ENCODE peak calls at places on chromosome 5, in eight cellular contexts. H is gastrocnemius medialis; C is mucosa of descending colon; A is GM13976; M is activated CD8-positive, alpha-beta T cell treated with anti-CD3 and anti-CD28 coated beads for 36 hours; B is fibroblast of mammary gland; R is left lung; X is activated B cell treated with CpG ODN at 0.5 μM for 24 hours. V is an unnamed sample.

GRCh38 chr5:123882305-123882704 is 370.3 kb downstream of the CSNK1G3 start:
- DNase-seq in H (no peak), C (no peak), A (no peak), M (no peak), B (no peak), R (no peak), X (no peak), V (no peak)

GRCh38 chr5:143922718-143923117 is 110.8 kb downstream of the HMHB1 start:
- DNase-seq in H (peak), C (no peak), A (no peak), M (no peak), B (peak), R (no peak), X (no peak), V (no peak)

GRCh38 chr5:132275367-132276220 is 18.1 kb downstream of the PDLIM4 start:
- DNase-seq in H (no peak), C (no peak), A (no peak), M (no peak), B (no peak), R (no peak), X (no peak), V (no peak)

GRCh38 chr5:137858954-137859353 is 8.7 kb upstream of the MYOT start:
- DNase-seq in H (no peak), C (no peak), A (no peak), M (no peak), B (no peak), R (no peak), X (no peak), V (no peak)

GRCh38 chr5:142529626-142530278 is 156.1 kb downstream of the FGF1 start:
- DNase-seq in H (no peak), C (no peak), A (no peak), M (no peak), B (peak), R (no peak), X (no peak), V (no peak)

GRCh38 chr5:52837591-52838001 is 49.9 kb downstream of the ITGA1 start:
- DNase-seq in H (no peak), C (no peak), A (no peak), M (no peak), B (no peak), R (no peak), X (no peak), V (no peak)

GRCh38 chr5:62714246-62714645 is 135.6 kb downstream of the LRRC70 start:
- DNase-seq in H (no peak), C (no peak), A (no peak), M (no peak), B (no peak), R (no peak), X (no peak), V (no peak)

GRCh38 chr5:177403826-177404640 is 3.6 kb upstream of the PFN3 start:
- DNase-seq in H (peak), C (peak), A (peak), M (peak), B (peak), R (peak), X (peak), V (peak)

GRCh38 chr5:172789687-172790495 is 18.9 kb upstream of the DUSP1 start:
- DNase-seq in H (no peak), C (no peak), A (no peak), M (no peak), B (no peak), R (peak), X (no peak), V (no peak)

GRCh38 chr5:37495668-37496067 is 116.5 kb downstream of the WDR70 start:
- DNase-seq in H (no peak), C (no peak), A (no peak), M (no peak), B (peak), R (no peak), X (no peak), V (no peak)

GRCh38 chr5:130995254-130995515 is 169.9 kb downstream of the HINT1 start:
- DNase-seq in H (no peak), C (no peak), A (no peak), M (no peak), B (no peak), R (no peak), X (no peak), V (no peak)

GRCh38 chr5:122091942-122092600 is 14.0 kb upstream of the LOX start:
- DNase-seq in H (no peak), C (no peak), A (no peak), M (no peak), B (peak), R (no peak), X (no peak), V (no peak)

GRCh38 chr5:74625742-74626241 is 14.7 kb downstream of the ENC1 start:
- DNase-seq in H (no peak), C (no peak), A (no peak), M (no peak), B (peak), R (no peak), X (no peak), V (no peak)
- TF ChIP-seq CTCF in H (no peak), C (no peak), A (no peak), M (no peak), B (no peak), R (no peak), X (no peak), V (no peak)

GRCh38 chr5:93590511-93590910 is 7.5 kb downstream of the NR2F1 start:
- DNase-seq in H (no peak), C (no peak), A (no peak), M (no peak), B (no peak), R (no peak), X (no peak), V (no peak)
- TF ChIP-seq CTCF in H (no peak), C (no peak), A (no peak), M (no peak), B (no peak), R (no peak), X (no peak), V (no peak)

GRCh38 chr5:98954392-98955028 is 25.7 kb upstream of the CHD1 start:
- DNase-seq in H (no peak), C (no peak), A (no peak), M (no peak), B (no peak), R (no peak), X (no peak), V (no peak)
- TF ChIP-seq CTCF in H (no peak), C (no peak), A (no peak), M (no peak), B (no peak), R (no peak), X (no peak), V (no peak)

GRCh38 chr5:53871050-53871449 is 310.6 kb downstream of the NDUFS4 start:
- DNase-seq in H (no peak), C (no peak), A (no peak), M (no peak), B (no peak), R (no peak), X (no peak), V (no peak)
- TF ChIP-seq CTCF in H (no peak), C (no peak), A (no peak), M (no peak), B (peak), R (no peak), X (no peak), V (no peak)

V was measured in CD14-positive monocyte.